ENCODE peak calls at places on chromosomes 13 and 19, in nine cellular contexts. T is OCI-LY7, Z is brain microvascular endothelial cell, A is sigmoid colon, V is esophagus squamous epithelium, S is uterus, O is heart left ventricle, X is K562, K is cardiac muscle cell. B is an unnamed sample.

GRCh38 chr13:102847272-102848234 is 1.7 kb downstream of the ERCC5 start:
- DNase-seq in X (no peak), T (peak; percentile 34), V (no peak), A (no peak), O (no peak), K (peak; percentile 60), Z (peak; percentile 11), S (no peak), B (no peak)

GRCh38 chr13:29702912-29703351 is 107.4 kb upstream of the SLC7A1 start:
- DNase-seq in V (no peak), Z (peak; percentile 92), S (peak; percentile 59), K (peak; percentile 93), A (peak; percentile 72), X (no peak), T (no peak), O (peak; percentile 37), B (peak; percentile 13)

GRCh38 chr19:34120846-34121639 is 51.3 kb upstream of the LSM14A start:
- DNase-seq in A (no peak), Z (peak; percentile 61), S (no peak), T (peak; percentile 59), K (peak; percentile 72), V (no peak), O (no peak), X (peak; percentile 52), B (peak; percentile 20)

GRCh38 chr13:99867535-99868271 is 103.9 kb downstream of the ZIC5 start:
- DNase-seq in O (no peak), K (no peak), S (no peak), A (no peak), Z (no peak), X (no peak), T (no peak), V (no peak), B (no peak)

GRCh38 chr19:55305491-55305890 is 19.6 kb downstream of the TMEM150B start:
- DNase-seq in V (no peak), O (no peak), Z (no peak), T (peak; percentile 80), K (peak; percentile 34), S (peak; percentile 31), A (no peak), X (peak; percentile 80), B (no peak)

GRCh38 chr13:24693862-24694471 is 13.8 kb downstream of the ATP12A start:
- DNase-seq in O (no peak), A (no peak), K (peak; percentile 64), Z (peak; percentile 42), T (peak; percentile 82), X (peak; percentile 76), V (no peak), S (no peak), B (no peak)

GRCh38 chr13:41502676-41503075 is 45.3 kb downstream of the RGCC start:
- DNase-seq in O (no peak), K (no peak), V (no peak), X (no peak), Z (no peak), A (no peak), S (no peak), T (peak; percentile 99), B (no peak)

GRCh38 chr13:35891486-35891885 is 239.7 kb downstream of the DCLK1 start:
- DNase-seq in K (no peak), S (no peak), X (no peak), V (no peak), O (no peak), A (no peak), Z (no peak), T (no peak), B (no peak)

GRCh38 chr19:14333101-14333871 is 48.0 kb upstream of the ADGRE5 start:
- DNase-seq in O (no peak), A (no peak), V (no peak), T (no peak), K (peak; percentile 75), Z (no peak), S (no peak), X (no peak), B (no peak)

GRCh38 chr13:65034266-65034665 is 2195.9 kb downstream of the PCDH9 start:
- DNase-seq in T (no peak), A (peak; percentile 48), O (no peak), S (no peak), Z (no peak), K (no peak), V (no peak), X (no peak), B (no peak)

GRCh38 chr13:65032825-65033224 is 2197.3 kb downstream of the PCDH9 start:
- DNase-seq in S (no peak), X (no peak), A (no peak), O (no peak), V (no peak), K (no peak), T (no peak), Z (no peak), B (no peak)

DNA sequence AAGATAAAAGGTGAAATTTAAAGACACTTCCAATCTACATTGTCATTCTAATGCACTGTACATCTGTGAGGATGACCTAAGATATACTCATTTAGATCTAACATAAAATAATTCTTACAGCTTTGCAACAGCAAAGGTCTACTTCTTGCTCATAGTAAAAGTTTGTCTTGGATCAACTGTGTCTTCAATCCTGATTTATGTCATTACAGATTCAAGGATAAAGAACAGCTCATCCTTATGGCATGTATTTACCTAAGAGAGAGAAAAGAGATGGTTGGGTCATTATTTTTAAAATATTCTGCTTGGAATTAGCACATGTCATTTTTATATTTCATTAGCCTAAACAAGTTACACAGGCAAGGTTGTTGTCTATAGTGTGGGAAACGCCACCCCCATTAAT is 2193.1 kb downstream of the PCDH9 start:
- DNase-seq in Z (no peak), X (no peak), A (no peak), V (no peak), K (no peak), O (no peak), T (no peak), S (no peak), B (no peak)
- H3K4me3 ChIP-seq in Z (no peak overlapping the region), X (no peak overlapping the region), A (no peak overlapping the region), V (no peak overlapping the region), K (no peak overlapping the region), O (no peak overlapping the region), T (no peak overlapping the region), S (no peak overlapping the region), B (no peak overlapping the region)

DNA sequence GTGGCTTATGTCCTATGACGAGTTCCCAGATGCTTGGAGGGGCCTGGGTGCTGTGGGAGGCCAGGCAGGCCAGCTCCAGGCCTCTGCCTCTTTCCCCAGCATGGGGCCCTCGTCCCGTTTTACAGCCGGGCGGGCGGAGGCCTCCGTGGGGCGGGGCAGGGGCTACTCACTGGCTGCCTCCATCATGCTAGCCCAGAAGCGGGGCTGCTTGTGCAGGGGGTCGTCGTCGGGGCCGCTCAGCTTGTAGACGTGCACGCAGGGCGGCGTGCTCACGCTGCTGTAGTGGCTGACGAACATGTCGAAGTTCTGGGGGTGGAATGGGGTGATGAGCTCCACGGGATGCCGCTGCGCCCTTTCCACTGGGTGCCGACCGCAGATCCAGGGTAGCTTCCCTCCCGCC is 18.4 kb upstream of the MYDGF start:
- DNase-seq in V (no peak), A (no peak), K (no peak), X (no peak), T (no peak), Z (no peak), O (no peak), S (no peak), B (no peak)
- TF ChIP-seq CTCF in V (no peak), A (no peak), K (no peak), X (no peak), T (no peak), Z (no peak), O (no peak), S (no peak), B (no peak)

GRCh38 chr13:101035119-101035620 is 360.6 kb upstream of the TMTC4 start:
- DNase-seq in X (no peak), O (no peak), A (no peak), K (no peak), S (no peak), Z (no peak), V (no peak), T (no peak), B (no peak)
- H3K27ac ChIP-seq in X (no peak overlapping the region), O (no peak overlapping the region), A (no peak overlapping the region), K (no peak overlapping the region), S (no peak overlapping the region), Z (no peak overlapping the region), V (no peak overlapping the region), T (no peak overlapping the region), B (no peak overlapping the region)

DNA sequence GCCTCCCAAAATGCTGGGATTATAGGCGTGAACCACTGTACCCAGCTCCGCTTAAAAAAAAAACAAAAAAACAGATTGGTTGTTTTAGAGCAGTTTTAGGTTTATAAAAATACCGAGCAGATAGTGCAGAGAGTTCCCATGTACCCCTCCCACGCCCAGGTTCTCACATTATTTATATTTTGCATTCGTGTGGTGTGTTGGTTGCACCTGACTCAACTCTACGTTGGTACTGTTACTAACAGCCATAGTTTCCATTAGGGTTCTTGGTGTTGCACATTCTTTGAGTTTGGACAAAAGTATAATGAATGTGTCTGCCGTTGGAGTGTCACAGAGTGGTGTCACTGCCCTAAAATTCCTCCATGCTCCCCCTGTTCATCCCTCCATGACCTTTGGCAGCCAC is 29.1 kb downstream of the MYO9B start:
- DNase-seq in X (no peak), T (no peak), S (no peak), A (no peak), V (no peak), Z (no peak), K (no peak), O (no peak), B (no peak)
- H3K4me3 ChIP-seq in X (no peak overlapping the region), T (peak overlapping the region; percentile 57), S (no peak overlapping the region), A (no peak overlapping the region), V (no peak overlapping the region), Z (no peak overlapping the region), K (no peak overlapping the region), O (no peak overlapping the region), B (no peak overlapping the region)

DNA sequence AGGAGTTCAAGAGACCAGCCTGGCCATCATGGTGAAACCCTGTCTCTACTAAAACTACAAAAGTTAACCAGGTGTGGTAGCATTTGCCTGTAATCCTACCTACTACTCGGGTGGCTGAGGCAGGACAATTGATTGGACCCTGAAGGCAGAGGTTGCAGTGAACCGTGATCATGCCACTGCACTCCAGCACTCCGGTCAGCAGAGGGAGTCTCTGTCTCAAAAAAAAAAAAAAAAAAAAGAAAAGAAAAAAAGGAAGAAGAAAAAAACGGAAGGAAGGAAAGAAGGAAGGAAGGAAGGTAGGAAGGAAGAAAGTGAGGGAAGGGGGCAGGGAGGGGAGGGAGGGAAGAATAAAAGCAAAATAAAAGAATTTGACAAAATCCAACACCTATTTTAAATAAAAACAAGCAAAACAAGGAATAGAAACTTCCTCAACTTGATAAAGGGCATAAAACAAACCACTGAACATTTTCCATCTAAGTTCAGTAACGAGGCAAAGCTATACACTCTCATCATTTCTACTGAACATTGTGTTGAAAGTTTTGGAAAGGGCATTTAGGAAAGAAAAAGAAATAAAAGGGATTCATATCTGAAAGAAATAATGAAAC is 411.6 kb upstream of the SLITRK5 start:
- DNase-seq in X (no peak), T (peak; percentile 46), V (no peak), K (peak; percentile 2), S (no peak), A (no peak), O (no peak), Z (no peak), B (no peak)
- TF ChIP-seq CTCF in X (no peak), T (peak; percentile 68), V (no peak), K (no peak), S (no peak), A (no peak), O (no peak), Z (peak; percentile 67), B (peak; percentile 36)

DNA sequence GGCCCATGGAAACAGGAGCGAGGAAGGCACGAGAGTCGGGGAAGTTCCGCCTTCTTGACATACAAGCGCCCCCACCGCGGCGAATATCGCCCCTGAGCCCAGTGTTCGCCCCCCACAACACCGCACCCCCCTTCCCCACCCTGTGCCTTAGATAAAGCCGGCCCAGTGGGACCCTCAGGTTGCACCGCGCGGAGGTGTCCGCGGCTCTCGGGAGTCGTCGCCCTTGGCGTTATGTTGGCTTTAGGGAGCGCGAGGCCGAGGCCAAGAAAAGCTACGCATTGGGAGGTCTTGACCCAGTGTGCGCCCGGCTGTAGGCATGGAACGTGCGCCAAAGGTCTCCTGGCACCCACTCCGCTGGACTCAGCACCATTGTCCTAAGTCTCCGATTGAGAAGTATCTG is 603 bp upstream of the ZNF132 start:
- DNase-seq in A (no peak), K (no peak), V (no peak), S (peak; percentile 39), T (no peak), O (no peak), Z (no peak), X (no peak), B (no peak)
- H3K27ac ChIP-seq in A (peak overlapping the region; percentile 81), K (no peak overlapping the region), V (peak overlapping the region; percentile 89), S (peak overlapping the region; percentile 71), T (no peak overlapping the region), O (peak overlapping the region; percentile 77), Z (peak overlapping the region; percentile 44), X (no peak overlapping the region), B (peak overlapping the region; percentile 90)